ENCODE peak calls at places on chromosomes 3 and 15, in five cellular contexts. U is hepatocyte, Q is neural progenitor cell, M is GM23338, S is GM23248. B is an unnamed sample.

GRCh38 chr15:38864827-38865604 is 300.4 kb upstream of the RASGRP1 start:
- DNase-seq in U (peak; percentile 19), Q (no peak), M (no peak), S (peak; percentile 92), B (no peak)

GRCh38 chr3:127177226-127177625 is 15.7 kb upstream of the PRR23E start:
- DNase-seq in U (no peak), Q (no peak), M (no peak), S (no peak), B (peak; percentile 6)

GRCh38 chr15:44188810-44189209 is 6.3 kb downstream of the FRMD5 start:
- DNase-seq in U (no peak), Q (no peak), M (no peak), S (no peak), B (no peak)

GRCh38 chr3:157868168-157868567 is 238.1 kb downstream of the SHOX2 start:
- DNase-seq in U (no peak), Q (no peak), M (no peak), S (peak; percentile 69), B (no peak)

GRCh38 chr3:98013428-98014349 is 21.4 kb downstream of the GABRR3 start:
- DNase-seq in U (no peak), Q (no peak), M (no peak), S (peak; percentile 6), B (peak; percentile 11)

GRCh38 chr3:31614162-31614921 is 81.6 kb downstream of the STT3B start:
- DNase-seq in U (no peak), Q (no peak), M (no peak), S (peak; percentile 7), B (no peak)

GRCh38 chr3:194928831-194929594 is 243.3 kb downstream of the FAM43A start:
- DNase-seq in U (no peak), Q (peak; percentile 33), M (peak; percentile 91), S (no peak), B (no peak)

GRCh38 chr15:43008150-43008549 is 87.6 kb upstream of the TTBK2 start:
- DNase-seq in U (no peak), Q (no peak), M (no peak), S (no peak), B (no peak)

GRCh38 chr15:31456329-31457060 is 129.9 kb downstream of the KLF13 start:
- DNase-seq in U (no peak), Q (no peak), M (no peak), S (no peak), B (no peak)

GRCh38 chr15:60795889-60796288 is 316.9 kb upstream of the ICE2 start:
- DNase-seq in U (no peak), Q (no peak), M (no peak), S (no peak), B (no peak)

GRCh38 chr3:58179235-58180098 is 31.3 kb downstream of the DNASE1L3 start:
- DNase-seq in U (no peak), Q (no peak), M (no peak), S (no peak), B (peak; percentile 56)

GRCh38 chr3:22938739-22939138 is 264.4 kb upstream of the UBE2E2 start:
- DNase-seq in U (no peak), Q (no peak), M (no peak), S (no peak), B (peak; percentile 2)

GRCh38 chr3:171835613-171836012 is 7.5 kb upstream of the TMEM212 start:
- DNase-seq in U (no peak), Q (no peak), M (no peak), S (no peak), B (no peak)

GRCh38 chr3:171838218-171838720 is 4.9 kb upstream of the TMEM212 start:
- DNase-seq in U (no peak), Q (peak; percentile 31), M (peak; percentile 25), S (peak; percentile 82), B (no peak)

GRCh38 chr3:171839270-171839669 is 3.9 kb upstream of the TMEM212 start:
- DNase-seq in U (no peak), Q (no peak), M (no peak), S (no peak), B (no peak)

GRCh38 chr3:171836836-171837235 is 6.3 kb upstream of the TMEM212 start:
- DNase-seq in U (no peak), Q (no peak), M (no peak), S (no peak), B (no peak)

GRCh38 chr3:171837698-171838097 is 5.5 kb upstream of the TMEM212 start:
- DNase-seq in U (no peak), Q (no peak), M (no peak), S (no peak), B (no peak)
- H3K4me2 ChIP-seq in U (peak overlapping the region; percentile 68), Q (no peak overlapping the region), M (no peak overlapping the region), S (peak overlapping the region; percentile 77), B (no peak overlapping the region)

GRCh38 chr3:81692766-81693165 is 68.7 kb downstream of the GBE1 start:
- DNase-seq in U (no peak), Q (no peak), M (no peak), S (peak; percentile 60), B (no peak)
- TF ChIP-seq EZH2phosphoT487 in U (no peak), Q (no peak), M (no peak), S (no peak), B (no peak)

DNA sequence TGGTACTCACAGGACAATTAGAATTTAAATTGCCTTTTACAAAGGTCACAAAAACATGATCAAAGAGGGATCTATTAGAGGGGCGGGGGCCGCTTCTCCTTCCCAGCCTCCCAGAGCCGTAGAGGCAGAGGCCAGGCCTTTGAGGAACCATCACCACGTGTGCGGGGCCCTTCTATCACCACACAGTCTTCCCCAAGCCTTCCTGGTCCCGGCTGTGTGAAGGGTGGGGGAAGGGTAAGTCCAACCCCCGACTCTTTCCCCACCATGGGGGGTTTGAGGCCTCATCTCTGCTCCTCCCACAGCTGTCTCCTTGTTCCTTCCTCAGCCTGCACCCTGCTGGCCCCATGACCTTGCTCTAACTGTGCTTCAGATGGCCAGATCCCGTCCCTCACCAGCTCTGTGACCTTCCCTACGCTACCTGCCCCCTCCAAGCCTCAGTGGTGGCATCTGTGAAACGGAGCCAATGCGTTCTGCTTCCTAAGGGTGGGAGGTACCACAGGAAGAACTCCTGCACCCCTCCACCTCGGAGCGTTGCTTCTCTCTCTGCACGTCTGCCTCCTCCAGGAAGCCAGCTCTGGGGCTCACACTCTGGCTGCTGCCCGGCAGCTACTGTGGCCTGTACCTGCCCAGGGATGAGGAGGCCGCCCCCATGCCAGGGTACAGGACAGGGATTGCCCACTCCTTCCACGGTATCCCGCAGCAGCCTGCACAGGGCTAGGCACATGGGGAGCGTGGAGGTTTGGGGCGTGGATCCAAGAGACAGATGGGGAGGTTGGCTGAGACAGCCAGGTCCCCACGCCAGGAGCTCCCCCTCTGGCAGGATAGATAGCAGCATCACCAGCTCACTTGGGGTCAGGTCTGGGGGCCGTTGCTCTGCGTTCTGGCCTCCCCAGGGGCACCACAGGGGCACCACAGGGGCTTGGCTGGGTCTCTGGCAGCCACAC is 83.8 kb downstream of the LINGO1 start:
- DNase-seq in U (no peak), Q (peak; percentile 39), M (peak; percentile 43), S (no peak), B (no peak)
- H3K4me2 ChIP-seq in U (no peak overlapping the region), Q (no peak overlapping the region), M (no peak overlapping the region), S (no peak overlapping the region), B (peak overlapping the region; percentile 35)

GRCh38 chr3:180267202-180267843 is 230.6 kb upstream of the PEX5L start:
- DNase-seq in U (no peak), Q (no peak), M (no peak), S (no peak), B (no peak)
- TF ChIP-seq EZH2phosphoT487 in U (no peak), Q (no peak), M (no peak), S (no peak), B (no peak)

DNA sequence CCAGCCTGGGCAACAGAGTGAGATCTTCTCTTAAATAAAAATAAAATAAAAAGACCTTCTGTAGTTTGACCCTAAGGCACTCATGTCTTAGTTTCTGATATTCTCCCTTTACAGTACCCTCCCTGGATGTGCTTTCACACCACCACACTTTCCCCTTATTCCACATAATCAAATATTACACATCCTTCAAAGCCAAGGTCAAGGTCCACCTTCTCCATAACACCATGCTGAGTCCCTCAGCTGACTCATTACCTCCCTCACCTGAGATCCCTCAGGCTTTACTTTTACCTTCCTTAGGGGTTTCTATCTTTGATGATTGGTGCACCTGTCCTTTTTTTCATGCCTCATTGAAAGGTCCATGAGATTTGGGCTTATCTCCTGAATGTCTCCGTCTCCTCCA is 25.5 kb upstream of the MNS1 start:
- DNase-seq in U (peak; percentile 42), Q (no peak), M (no peak), S (no peak), B (no peak)
- H3K4me2 ChIP-seq in U (no peak overlapping the region), Q (no peak overlapping the region), M (no peak overlapping the region), S (no peak overlapping the region), B (no peak overlapping the region)

B was measured in OCI-LY7.